ENCODE peak calls at places on chromosomes 1 and 21, in six cellular contexts. One of them, this sample, is unnamed.

GRCh38 chr1:197180252-197180878 is 33.9 kb upstream of the ASPM start:
- DNase-seq in K562: peak
- DNase-seq in HepG2: peak
- DNase-seq in GM23338: peak
- DNase-seq in GM12878: no peak
- DNase-seq in WTC11: no peak
- DNase-seq in this sample: no peak

GRCh38 chr1:49526672-49527071 is 497.1 kb downstream of the AGBL4 start:
- DNase-seq in GM12878: no peak
- DNase-seq in K562: no peak
- DNase-seq in WTC11: no peak
- DNase-seq in HepG2: no peak
- DNase-seq in GM23338: no peak
- DNase-seq in this sample: no peak

GRCh38 chr1:39272027-39272790 is 67.7 kb downstream of the MACF1 start:
- DNase-seq in K562: peak
- DNase-seq in GM12878: peak
- DNase-seq in HepG2: peak
- DNase-seq in GM23338: no peak
- DNase-seq in WTC11: no peak
- DNase-seq in this sample: no peak

GRCh38 chr1:31523012-31523411 is 53.3 kb upstream of the TINAGL1 start:
- DNase-seq in GM12878: no peak
- DNase-seq in HepG2: peak
- DNase-seq in K562: no peak
- DNase-seq in WTC11: no peak
- DNase-seq in GM23338: no peak
- DNase-seq in this sample: no peak

GRCh38 chr1:53376041-53376461 is 48.2 kb upstream of the LRP8 start:
- DNase-seq in HepG2: no peak
- DNase-seq in GM12878: no peak
- DNase-seq in K562: no peak
- DNase-seq in GM23338: peak
- DNase-seq in WTC11: peak
- DNase-seq in this sample: no peak

GRCh38 chr1:98467122-98467521 is 194.4 kb upstream of the SNX7 start:
- DNase-seq in K562: no peak
- DNase-seq in GM23338: no peak
- DNase-seq in HepG2: no peak
- DNase-seq in GM12878: no peak
- DNase-seq in WTC11: no peak
- DNase-seq in this sample: no peak

GRCh38 chr21:36193200-36193599 is 36.6 kb downstream of the DOP1B start:
- DNase-seq in WTC11: no peak
- DNase-seq in GM23338: no peak
- DNase-seq in GM12878: no peak
- DNase-seq in HepG2: no peak
- DNase-seq in K562: no peak
- DNase-seq in this sample: no peak

GRCh38 chr1:3651011-3651938 is 1.0 kb upstream of the TP73 start:
- DNase-seq in GM23338: peak
- DNase-seq in GM12878: no peak
- DNase-seq in HepG2: no peak
- DNase-seq in K562: peak
- DNase-seq in WTC11: peak
- DNase-seq in this sample: no peak

GRCh38 chr1:35264861-35265260 is 3.6 kb upstream of the ZMYM4 start:
- DNase-seq in K562: no peak
- DNase-seq in HepG2: peak
- DNase-seq in GM23338: peak
- DNase-seq in WTC11: no peak
- DNase-seq in GM12878: no peak
- DNase-seq in this sample: no peak

GRCh38 chr1:234884006-234884405 is 244.6 kb downstream of the TOMM20 start:
- DNase-seq in GM23338: no peak
- DNase-seq in K562: no peak
- DNase-seq in GM12878: no peak
- DNase-seq in WTC11: no peak
- DNase-seq in HepG2: no peak
- DNase-seq in this sample: no peak

GRCh38 chr1:6435547-6435946 is 11.0 kb downstream of the ESPN start:
- DNase-seq in WTC11: no peak
- DNase-seq in GM23338: no peak
- DNase-seq in K562: no peak
- DNase-seq in HepG2: no peak
- DNase-seq in GM12878: no peak
- DNase-seq in this sample: no peak

GRCh38 chr1:56064705-56065104 is 514.7 kb downstream of the PLPP3 start:
- DNase-seq in GM12878: no peak
- DNase-seq in K562: no peak
- DNase-seq in WTC11: no peak
- DNase-seq in HepG2: no peak
- DNase-seq in GM23338: no peak
- DNase-seq in this sample: no peak

GRCh38 chr1:205267306-205267902 is 39.7 kb downstream of the TMCC2 start:
- DNase-seq in GM12878: no peak
- DNase-seq in GM23338: no peak
- DNase-seq in WTC11: no peak
- DNase-seq in K562: peak
- DNase-seq in HepG2: no peak
- DNase-seq in this sample: no peak

GRCh38 chr1:190578015-190578414 is 100.4 kb upstream of the BRINP3 start:
- DNase-seq in HepG2: no peak
- DNase-seq in GM23338: no peak
- DNase-seq in K562: no peak
- DNase-seq in GM12878: no peak
- DNase-seq in WTC11: no peak
- DNase-seq in this sample: no peak

GRCh38 chr1:10063878-10064277 is 31.1 kb downstream of the UBE4B start:
- DNase-seq in GM12878: no peak
- DNase-seq in K562: no peak
- DNase-seq in GM23338: no peak
- DNase-seq in WTC11: no peak
- DNase-seq in HepG2: no peak
- DNase-seq in this sample: no peak

GRCh38 chr1:67468066-67468718 is 38.0 kb upstream of the SERBP1 start:
- DNase-seq in K562: no peak
- DNase-seq in GM12878: no peak
- DNase-seq in HepG2: no peak
- DNase-seq in WTC11: no peak
- DNase-seq in GM23338: no peak
- DNase-seq in this sample: no peak

GRCh38 chr1:94832446-94832845 is 12.3 kb downstream of the SLC44A3 start:
- DNase-seq in GM23338: no peak
- DNase-seq in HepG2: no peak
- DNase-seq in WTC11: no peak
- DNase-seq in K562: no peak
- DNase-seq in GM12878: no peak
- DNase-seq in this sample: no peak

GRCh38 chr1:222064388-222065201 is 322.7 kb upstream of the DUSP10 start:
- DNase-seq in HepG2: no peak
- DNase-seq in K562: no peak
- DNase-seq in WTC11: no peak
- DNase-seq in GM23338: no peak
- DNase-seq in GM12878: no peak
- DNase-seq in this sample: no peak

DNA sequence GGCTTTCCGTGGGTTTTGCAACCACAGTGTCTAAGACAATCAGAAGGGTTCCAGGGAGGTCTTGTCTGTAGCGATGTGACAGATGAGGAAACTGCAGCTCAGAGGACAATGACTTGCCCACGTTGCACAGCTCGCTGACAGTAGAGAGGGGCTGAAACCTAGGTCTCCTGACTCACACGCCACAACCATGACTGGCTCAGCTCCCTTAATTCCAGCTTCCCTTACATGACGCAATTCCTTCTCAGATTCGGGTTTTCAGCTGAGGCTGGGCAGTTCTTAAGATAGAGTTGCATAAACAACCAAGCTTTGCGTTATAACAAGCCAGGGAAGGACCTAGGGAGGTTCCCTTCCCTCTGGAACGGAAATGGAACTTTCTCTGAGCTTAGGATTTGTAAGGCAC is 36.3 kb downstream of the DHCR24 start:
- DNase-seq in HepG2: no peak
- DNase-seq in WTC11: no peak
- DNase-seq in GM12878: no peak
- DNase-seq in K562: no peak
- DNase-seq in GM23338: no peak
- DNase-seq in this sample: no peak
- TF ChIP-seq CREB1 in HepG2: no peak
- TF ChIP-seq CREB1 in WTC11: no peak
- TF ChIP-seq CREB1 in GM12878: no peak
- TF ChIP-seq CREB1 in K562: no peak
- TF ChIP-seq CREB1 in GM23338: no peak
- TF ChIP-seq CREB1 in this sample: no peak

GRCh38 chr1:93620841-93621210 is 60.8 kb downstream of the BCAR3 start:
- DNase-seq in GM23338: peak
- DNase-seq in HepG2: no peak
- DNase-seq in GM12878: no peak
- DNase-seq in WTC11: peak
- DNase-seq in K562: peak
- DNase-seq in this sample: no peak
- TF ChIP-seq CREB1 in GM23338: no peak
- TF ChIP-seq CREB1 in HepG2: no peak
- TF ChIP-seq CREB1 in GM12878: no peak
- TF ChIP-seq CREB1 in WTC11: no peak
- TF ChIP-seq CREB1 in K562: no peak
- TF ChIP-seq CREB1 in this sample: no peak

GRCh38 chr1:85284202-85284601 is 7.8 kb upstream of the BCL10 start:
- DNase-seq in GM12878: no peak
- DNase-seq in HepG2: peak
- DNase-seq in GM23338: no peak
- DNase-seq in WTC11: no peak
- DNase-seq in K562: no peak
- DNase-seq in this sample: no peak

GRCh38 chr1:85289848-85290335 is 13.5 kb upstream of the BCL10 start:
- DNase-seq in K562: no peak
- DNase-seq in GM12878: no peak
- DNase-seq in HepG2: no peak
- DNase-seq in GM23338: no peak
- DNase-seq in WTC11: no peak
- DNase-seq in this sample: no peak

GRCh38 chr1:85283475-85284199 is 7.2 kb upstream of the BCL10 start:
- DNase-seq in WTC11: peak
- DNase-seq in GM12878: no peak
- DNase-seq in K562: peak
- DNase-seq in HepG2: peak
- DNase-seq in GM23338: peak
- DNase-seq in this sample: no peak

GRCh38 chr1:85290826-85291225 is 14.4 kb upstream of the BCL10 start:
- DNase-seq in GM23338: no peak
- DNase-seq in HepG2: no peak
- DNase-seq in GM12878: no peak
- DNase-seq in WTC11: no peak
- DNase-seq in K562: no peak
- DNase-seq in this sample: no peak

GRCh38 chr1:85289207-85289847 is 12.9 kb upstream of the BCL10 start:
- DNase-seq in GM12878: no peak
- DNase-seq in K562: no peak
- DNase-seq in WTC11: no peak
- DNase-seq in HepG2: no peak
- DNase-seq in GM23338: no peak
- DNase-seq in this sample: no peak
- TF ChIP-seq CREB1 in GM12878: no peak
- TF ChIP-seq CREB1 in K562: no peak
- TF ChIP-seq CREB1 in WTC11: no peak
- TF ChIP-seq CREB1 in HepG2: no peak
- TF ChIP-seq CREB1 in GM23338: no peak
- TF ChIP-seq CREB1 in this sample: no peak

GRCh38 chr1:26786437-26787380 is 1.0 kb upstream of the PIGV start:
- DNase-seq in GM23338: peak
- DNase-seq in K562: peak
- DNase-seq in WTC11: peak
- DNase-seq in HepG2: peak
- DNase-seq in GM12878: no peak
- DNase-seq in this sample: peak
- TF ChIP-seq CREB1 in GM23338: no peak
- TF ChIP-seq CREB1 in K562: no peak
- TF ChIP-seq CREB1 in WTC11: no peak
- TF ChIP-seq CREB1 in HepG2: no peak
- TF ChIP-seq CREB1 in GM12878: no peak
- TF ChIP-seq CREB1 in this sample: no peak

GRCh38 chr1:23420778-23421177 is 3.8 kb downstream of the TCEA3 start:
- DNase-seq in K562: no peak
- DNase-seq in HepG2: no peak
- DNase-seq in GM23338: no peak
- DNase-seq in GM12878: no peak
- DNase-seq in WTC11: no peak
- DNase-seq in this sample: no peak

GRCh38 chr1:23416964-23417363 is 7.6 kb downstream of the TCEA3 start:
- DNase-seq in K562: no peak
- DNase-seq in HepG2: no peak
- DNase-seq in GM23338: no peak
- DNase-seq in GM12878: no peak
- DNase-seq in WTC11: no peak
- DNase-seq in this sample: no peak

GRCh38 chr1:23421343-23421742 is 3.2 kb downstream of the TCEA3 start:
- DNase-seq in K562: no peak
- DNase-seq in HepG2: no peak
- DNase-seq in GM12878: no peak
- DNase-seq in WTC11: no peak
- DNase-seq in GM23338: no peak
- DNase-seq in this sample: no peak

GRCh38 chr1:23419180-23419579 is 5.4 kb downstream of the TCEA3 start:
- DNase-seq in K562: no peak
- DNase-seq in GM23338: peak
- DNase-seq in WTC11: peak
- DNase-seq in HepG2: no peak
- DNase-seq in GM12878: no peak
- DNase-seq in this sample: no peak

DNA sequence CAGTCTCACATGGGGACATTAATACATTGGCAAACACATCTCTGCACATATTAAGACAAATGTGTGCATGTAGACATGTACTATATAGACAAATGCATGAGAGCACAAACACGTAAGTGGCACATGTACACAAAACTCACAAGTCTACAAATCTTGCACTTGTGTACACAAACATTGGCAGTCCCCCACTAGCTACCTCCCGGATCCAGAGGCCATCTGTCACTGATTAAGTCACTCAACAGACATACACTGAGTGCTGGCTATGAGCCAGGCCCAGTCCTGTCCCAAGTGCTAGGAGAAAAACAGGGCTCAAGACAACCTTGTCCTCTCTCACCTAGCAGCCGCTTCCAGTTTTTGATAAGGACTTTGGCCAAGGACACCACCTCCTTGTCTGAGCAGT is 7.0 kb downstream of the TCEA3 start:
- DNase-seq in HepG2: peak
- DNase-seq in GM23338: no peak
- DNase-seq in K562: peak
- DNase-seq in GM12878: no peak
- DNase-seq in WTC11: no peak
- DNase-seq in this sample: no peak
- TF ChIP-seq CREB1 in HepG2: no peak
- TF ChIP-seq CREB1 in GM23338: no peak
- TF ChIP-seq CREB1 in K562: no peak
- TF ChIP-seq CREB1 in GM12878: no peak
- TF ChIP-seq CREB1 in WTC11: no peak
- TF ChIP-seq CREB1 in this sample: no peak

GRCh38 chr1:223125249-223125648 is 17.8 kb downstream of the TLR5 start:
- DNase-seq in WTC11: no peak
- DNase-seq in HepG2: no peak
- DNase-seq in GM12878: no peak
- DNase-seq in K562: no peak
- DNase-seq in GM23338: no peak
- DNase-seq in this sample: no peak
- TF ChIP-seq CREB1 in WTC11: no peak
- TF ChIP-seq CREB1 in HepG2: no peak
- TF ChIP-seq CREB1 in GM12878: no peak
- TF ChIP-seq CREB1 in K562: no peak
- TF ChIP-seq CREB1 in GM23338: no peak
- TF ChIP-seq CREB1 in this sample: no peak